ENCODE peak calls at places on chromosomes 7 and 10, in five cellular contexts. One of them, this sample, is unnamed.
A peak's percentile ranks its signal among the peaks of the same experiment; 100 is the strongest.

GRCh38 chr10:72598769-72599701 is 26.8 kb downstream of the MICU1 start:
- DNase-seq in AG10803: no peak
- DNase-seq in tibial nerve: no peak
- DNase-seq in A549: no peak
- DNase-seq in HCT116: no peak
- DNase-seq in this sample: no peak

GRCh38 chr7:29538322-29538874 is 25.2 kb upstream of the PRR15 start:
- DNase-seq in HCT116: no peak
- DNase-seq in A549: no peak
- DNase-seq in tibial nerve: no peak
- DNase-seq in AG10803: no peak
- DNase-seq in this sample: no peak

GRCh38 chr7:143434660-143435059 is 8.6 kb upstream of the TAS2R60 start:
- DNase-seq in A549: peak; percentile 29
- DNase-seq in AG10803: peak; percentile 85
- DNase-seq in tibial nerve: peak; percentile 35
- DNase-seq in HCT116: no peak
- DNase-seq in this sample: no peak

GRCh38 chr10:78450239-78450638 is 416.6 kb downstream of the RPS24 start:
- DNase-seq in HCT116: no peak
- DNase-seq in A549: no peak
- DNase-seq in AG10803: no peak
- DNase-seq in tibial nerve: no peak
- DNase-seq in this sample: no peak

GRCh38 chr7:31145339-31145738 is 93.2 kb downstream of the ADCYAP1R1 start:
- DNase-seq in HCT116: no peak
- DNase-seq in AG10803: no peak
- DNase-seq in tibial nerve: no peak
- DNase-seq in A549: peak; percentile 23
- DNase-seq in this sample: no peak

GRCh38 chr10:68153473-68154210 is 44.4 kb downstream of the MYPN start:
- DNase-seq in tibial nerve: no peak
- DNase-seq in A549: peak; percentile 99
- DNase-seq in HCT116: peak; percentile 90
- DNase-seq in AG10803: peak; percentile 99
- DNase-seq in this sample: no peak

GRCh38 chr7:43018446-43018845 is 86.3 kb downstream of the MRPL32 start:
- DNase-seq in AG10803: no peak
- DNase-seq in tibial nerve: no peak
- DNase-seq in HCT116: peak; percentile 36
- DNase-seq in A549: peak; percentile 2
- DNase-seq in this sample: no peak

GRCh38 chr7:45682358-45682735 is 108.2 kb downstream of the ADCY1 start:
- DNase-seq in A549: no peak
- DNase-seq in HCT116: no peak
- DNase-seq in tibial nerve: no peak
- DNase-seq in AG10803: no peak
- DNase-seq in this sample: no peak

GRCh38 chr7:41693150-41693997 is 9.5 kb downstream of the INHBA start:
- DNase-seq in tibial nerve: no peak
- DNase-seq in AG10803: no peak
- DNase-seq in A549: no peak
- DNase-seq in HCT116: no peak
- DNase-seq in this sample: no peak

GRCh38 chr7:132464740-132465139 is 111.5 kb downstream of the PLXNA4 start:
- DNase-seq in HCT116: no peak
- DNase-seq in AG10803: peak; percentile 55
- DNase-seq in tibial nerve: no peak
- DNase-seq in A549: no peak
- DNase-seq in this sample: no peak

GRCh38 chr7:108239501-108240225 is 109.5 kb upstream of the LAMB4 start:
- DNase-seq in AG10803: no peak
- DNase-seq in HCT116: no peak
- DNase-seq in A549: no peak
- DNase-seq in tibial nerve: no peak
- DNase-seq in this sample: no peak

GRCh38 chr10:99937630-99938029 is 72.1 kb downstream of the DNMBP start:
- DNase-seq in tibial nerve: no peak
- DNase-seq in HCT116: no peak
- DNase-seq in A549: no peak
- DNase-seq in AG10803: no peak
- DNase-seq in this sample: no peak

GRCh38 chr10:124224331-124225028 is 131.1 kb upstream of the CHST15 start:
- DNase-seq in A549: no peak
- DNase-seq in tibial nerve: no peak
- DNase-seq in HCT116: no peak
- DNase-seq in AG10803: no peak
- DNase-seq in this sample: no peak

GRCh38 chr7:92698237-92698841 is 108.1 kb upstream of the FAM133B start:
- DNase-seq in A549: peak; percentile 59
- DNase-seq in HCT116: peak; percentile 48
- DNase-seq in AG10803: peak; percentile 96
- DNase-seq in tibial nerve: peak; percentile 23
- DNase-seq in this sample: no peak

GRCh38 chr10:74923556-74923955 is 97.2 kb downstream of the KAT6B start:
- DNase-seq in AG10803: no peak
- DNase-seq in A549: no peak
- DNase-seq in HCT116: no peak
- DNase-seq in tibial nerve: no peak
- DNase-seq in this sample: no peak

GRCh38 chr7:130970696-130971095 is 236.7 kb upstream of the KLF14 start:
- DNase-seq in HCT116: no peak
- DNase-seq in tibial nerve: no peak
- DNase-seq in AG10803: no peak
- DNase-seq in A549: no peak
- DNase-seq in this sample: no peak

GRCh38 chr7:1103009-1103788 is 15.3 kb downstream of the GPER1 start:
- DNase-seq in HCT116: no peak
- DNase-seq in AG10803: no peak
- DNase-seq in A549: no peak
- DNase-seq in tibial nerve: no peak
- DNase-seq in this sample: no peak

GRCh38 chr7:98935811-98936210 is 57.5 kb downstream of the TRRAP start:
- DNase-seq in AG10803: no peak
- DNase-seq in HCT116: no peak
- DNase-seq in tibial nerve: no peak
- DNase-seq in A549: no peak
- DNase-seq in this sample: no peak

GRCh38 chr7:42091461-42092229 is 145.4 kb downstream of the GLI3 start:
- DNase-seq in A549: no peak
- DNase-seq in tibial nerve: no peak
- DNase-seq in AG10803: no peak
- DNase-seq in HCT116: no peak
- DNase-seq in this sample: no peak

GRCh38 chr10:6177880-6178281 is 24.9 kb upstream of the PFKFB3 start:
- DNase-seq in A549: no peak
- DNase-seq in tibial nerve: no peak
- DNase-seq in AG10803: no peak
- DNase-seq in HCT116: no peak
- DNase-seq in this sample: no peak

GRCh38 chr7:105613611-105614330 is 32.5 kb upstream of the EFCAB10 start:
- DNase-seq in A549: no peak
- DNase-seq in tibial nerve: no peak
- DNase-seq in AG10803: no peak
- DNase-seq in HCT116: no peak
- DNase-seq in this sample: no peak

GRCh38 chr7:4707980-4708411 is 25.9 kb downstream of the FOXK1 start:
- DNase-seq in HCT116: no peak
- DNase-seq in AG10803: no peak
- DNase-seq in A549: no peak
- DNase-seq in tibial nerve: no peak
- DNase-seq in this sample: no peak

GRCh38 chr7:4703532-4703931 is 21.4 kb downstream of the FOXK1 start:
- DNase-seq in tibial nerve: no peak
- DNase-seq in HCT116: no peak
- DNase-seq in A549: no peak
- DNase-seq in AG10803: no peak
- DNase-seq in this sample: no peak

GRCh38 chr7:4707134-4707651 is 25.1 kb downstream of the FOXK1 start:
- DNase-seq in tibial nerve: no peak
- DNase-seq in A549: no peak
- DNase-seq in HCT116: no peak
- DNase-seq in AG10803: no peak
- DNase-seq in this sample: no peak

GRCh38 chr7:4709187-4709586 is 27.1 kb downstream of the FOXK1 start:
- DNase-seq in A549: no peak
- DNase-seq in AG10803: no peak
- DNase-seq in tibial nerve: no peak
- DNase-seq in HCT116: no peak
- DNase-seq in this sample: no peak

DNA sequence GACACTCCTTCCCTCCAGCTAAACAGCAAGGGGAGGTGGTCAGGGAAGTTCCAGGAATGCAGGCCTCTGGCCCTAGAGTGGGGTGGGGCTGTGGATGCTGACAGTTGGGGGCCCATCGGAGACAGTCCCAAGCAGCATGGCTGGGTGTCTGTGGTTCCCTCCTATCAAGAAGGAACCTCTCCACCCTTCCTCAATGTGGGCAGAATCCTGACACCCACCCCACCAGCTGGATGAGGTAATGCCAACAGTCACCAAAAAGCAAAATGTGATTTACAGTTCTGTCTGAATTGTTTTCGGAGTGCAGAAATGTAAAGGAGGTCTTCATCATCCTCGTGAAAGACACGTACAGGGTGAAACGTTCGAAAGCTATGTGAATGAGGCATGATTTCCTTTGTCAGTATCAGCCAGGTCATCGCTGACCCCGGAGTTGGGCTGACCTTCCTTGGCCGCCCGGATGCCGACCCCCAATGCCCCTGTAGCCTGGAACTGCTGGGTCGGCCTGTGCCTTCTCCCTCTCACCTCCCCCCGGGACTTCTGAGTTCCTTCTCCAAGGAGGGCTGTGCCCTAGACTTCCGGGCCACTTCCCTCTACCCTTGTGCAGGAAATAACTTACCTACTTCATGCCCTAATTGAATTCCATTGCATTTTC is 24.4 kb downstream of the FOXK1 start:
- DNase-seq in HCT116: no peak
- DNase-seq in tibial nerve: no peak
- DNase-seq in A549: no peak
- DNase-seq in AG10803: no peak
- DNase-seq in this sample: no peak
- H3K4me3 ChIP-seq in HCT116: no peak overlapping the region
- H3K4me3 ChIP-seq in tibial nerve: no peak overlapping the region
- H3K4me3 ChIP-seq in A549: no peak overlapping the region
- H3K4me3 ChIP-seq in AG10803: no peak overlapping the region
- H3K4me3 ChIP-seq in this sample: no peak overlapping the region

GRCh38 chr10:51377070-51377931 is 303.0 kb downstream of the PRKG1 start:
- DNase-seq in A549: no peak
- DNase-seq in AG10803: no peak
- DNase-seq in tibial nerve: no peak
- DNase-seq in HCT116: no peak
- DNase-seq in this sample: no peak
- TF ChIP-seq CTCF in A549: no peak
- TF ChIP-seq CTCF in AG10803: no peak
- TF ChIP-seq CTCF in tibial nerve: no peak
- TF ChIP-seq CTCF in HCT116: no peak
- TF ChIP-seq CTCF in this sample: no peak

DNA sequence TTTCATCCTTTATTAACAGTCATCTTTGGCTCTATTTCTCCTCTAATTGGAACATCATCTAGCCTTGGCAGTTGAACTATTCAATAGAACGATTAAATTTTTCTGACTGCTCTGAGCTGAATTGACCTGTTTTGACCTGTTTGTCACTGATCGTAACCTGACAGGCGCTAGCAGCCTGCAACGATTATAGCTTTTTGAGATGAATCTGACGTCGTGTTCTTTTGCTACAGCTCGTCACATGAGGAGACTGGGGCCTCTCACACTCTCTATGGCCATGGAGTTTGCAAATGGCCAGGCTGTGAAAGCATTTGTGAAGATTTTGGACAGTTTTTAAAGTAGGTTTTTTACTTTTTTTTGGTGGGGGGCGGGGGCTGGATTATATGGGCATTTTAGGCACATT is 229.8 kb downstream of the FOXP2 start:
- DNase-seq in A549: no peak
- DNase-seq in AG10803: no peak
- DNase-seq in HCT116: no peak
- DNase-seq in tibial nerve: no peak
- DNase-seq in this sample: no peak
- H3K4me3 ChIP-seq in A549: no peak overlapping the region
- H3K4me3 ChIP-seq in AG10803: no peak overlapping the region
- H3K4me3 ChIP-seq in HCT116: no peak overlapping the region
- H3K4me3 ChIP-seq in tibial nerve: no peak overlapping the region
- H3K4me3 ChIP-seq in this sample: no peak overlapping the region

DNA sequence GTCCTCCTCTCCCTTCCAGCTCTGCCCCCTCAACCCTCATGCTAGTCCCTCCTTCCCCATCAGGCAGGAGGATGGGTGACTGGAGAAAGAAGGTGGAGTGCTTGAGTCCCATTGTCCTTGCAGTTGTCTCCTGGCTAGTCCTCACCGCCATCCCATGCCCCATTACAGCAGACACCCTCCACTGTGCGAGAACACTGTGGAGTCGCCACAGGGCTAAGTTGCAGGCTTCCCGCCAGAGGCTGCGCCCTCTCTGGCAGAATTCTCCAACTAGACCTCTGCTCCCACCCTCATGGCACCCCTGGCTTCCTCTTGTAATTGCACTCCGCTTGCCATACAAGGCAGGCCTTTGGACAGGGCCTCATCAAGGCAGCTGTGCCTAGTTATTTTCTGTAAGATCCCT is 3.1 kb downstream of the GIMAP2 start:
- DNase-seq in A549: no peak
- DNase-seq in tibial nerve: no peak
- DNase-seq in HCT116: no peak
- DNase-seq in AG10803: no peak
- DNase-seq in this sample: no peak
- TF ChIP-seq CTCF in A549: no peak
- TF ChIP-seq CTCF in tibial nerve: no peak
- TF ChIP-seq CTCF in HCT116: no peak
- TF ChIP-seq CTCF in AG10803: no peak
- TF ChIP-seq CTCF in this sample: no peak

DNA sequence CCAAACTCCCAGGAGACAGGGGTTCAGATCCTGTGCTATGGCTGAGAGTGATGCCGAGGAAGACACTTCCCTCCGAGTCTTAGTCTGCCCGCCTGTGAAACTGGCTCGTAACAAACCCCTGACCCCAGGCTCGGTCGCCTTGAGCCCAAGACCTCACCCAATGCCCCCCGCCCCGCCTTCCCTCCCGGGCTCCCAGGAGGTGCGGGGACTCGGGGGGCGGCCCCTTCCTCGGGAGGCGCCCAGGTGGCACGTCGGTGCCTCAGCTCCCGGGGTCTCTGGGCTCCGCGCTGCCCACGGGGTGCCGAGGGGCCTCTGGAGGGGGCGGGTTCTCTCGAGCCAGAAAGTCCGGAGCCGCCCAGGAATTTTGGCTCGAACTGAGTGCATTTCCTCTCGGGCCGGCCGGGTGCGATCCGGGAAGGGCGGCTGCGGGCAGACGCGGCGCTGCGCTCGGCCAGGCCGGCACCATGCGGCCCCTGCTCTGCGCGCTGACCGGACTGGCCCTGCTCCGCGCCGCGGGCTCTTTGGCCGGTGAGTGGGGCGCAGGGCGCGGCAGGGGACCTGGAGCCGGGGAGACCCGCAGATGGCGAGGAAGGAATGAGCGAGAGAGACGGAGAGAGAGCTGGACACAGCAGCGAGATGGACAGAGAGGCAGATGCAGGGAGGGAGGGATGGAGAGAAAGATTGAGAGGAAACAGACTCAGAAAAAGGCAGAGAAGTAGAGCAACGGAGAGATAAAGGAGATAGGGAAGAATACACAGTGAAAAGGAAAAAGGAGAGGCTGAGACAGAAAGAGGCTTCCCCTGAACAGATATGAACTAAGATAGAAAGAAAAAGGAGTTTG is at the start of gene PLAC9:
- DNase-seq in A549: no peak
- DNase-seq in AG10803: peak; percentile 53
- DNase-seq in tibial nerve: no peak
- DNase-seq in HCT116: no peak
- DNase-seq in this sample: no peak
- H3K4me3 ChIP-seq in A549: peak within 1 kb of the TSS; percentile 50
- H3K4me3 ChIP-seq in AG10803: peak within 1 kb of the TSS; percentile 70
- H3K4me3 ChIP-seq in tibial nerve: peak within 1 kb of the TSS; percentile 40
- H3K4me3 ChIP-seq in HCT116: no peak within 1 kb of the TSS
- H3K4me3 ChIP-seq in this sample: no peak within 1 kb of the TSS

This sample was measured in CD8-positive, alpha-beta T cell.